ENCODE peak calls at places on chromosomes 1 and 21, in four cellular contexts. One of them, this sample, is unnamed.

GRCh38 chr1:66933887-66934700 is 9.3 kb downstream of the MIER1 start:
- DNase-seq in psoas muscle: no peak
- DNase-seq in kidney: no peak
- DNase-seq in Panc1: no peak
- DNase-seq in this sample: no peak

GRCh38 chr1:6785721-6786505 is 659 bp downstream of the CAMTA1 start:
- DNase-seq in Panc1: no peak
- DNase-seq in kidney: peak; percentile 84
- DNase-seq in psoas muscle: peak; percentile 66
- DNase-seq in this sample: no peak

GRCh38 chr21:16196521-16197208 is 466.9 kb downstream of the USP25 start:
- DNase-seq in psoas muscle: no peak
- DNase-seq in Panc1: no peak
- DNase-seq in kidney: no peak
- DNase-seq in this sample: no peak

GRCh38 chr1:44934786-44935185 is 51.6 kb downstream of the EIF2B3 start:
- DNase-seq in kidney: no peak
- DNase-seq in psoas muscle: no peak
- DNase-seq in Panc1: no peak
- DNase-seq in this sample: no peak

GRCh38 chr1:232062967-232063366 is 436.4 kb downstream of the DISC1 start:
- DNase-seq in Panc1: no peak
- DNase-seq in psoas muscle: no peak
- DNase-seq in kidney: no peak
- DNase-seq in this sample: no peak

GRCh38 chr1:6515771-6516170 is 24.3 kb upstream of the PLEKHG5 start:
- DNase-seq in kidney: peak; percentile 7
- DNase-seq in Panc1: no peak
- DNase-seq in psoas muscle: no peak
- DNase-seq in this sample: no peak

GRCh38 chr1:154176341-154176740 is 15.6 kb downstream of the TPM3 start:
- DNase-seq in Panc1: no peak
- DNase-seq in psoas muscle: no peak
- DNase-seq in kidney: no peak
- DNase-seq in this sample: no peak

GRCh38 chr1:26542781-26543443 is 13.4 kb downstream of the RPS6KA1 start:
- DNase-seq in psoas muscle: no peak
- DNase-seq in kidney: no peak
- DNase-seq in Panc1: no peak
- DNase-seq in this sample: no peak

GRCh38 chr1:107444302-107444701 is 303.5 kb downstream of the NTNG1 start:
- DNase-seq in kidney: no peak
- DNase-seq in Panc1: no peak
- DNase-seq in psoas muscle: no peak
- DNase-seq in this sample: no peak

GRCh38 chr21:18549214-18549905 is 145.8 kb upstream of the TMPRSS15 start:
- DNase-seq in psoas muscle: no peak
- DNase-seq in kidney: no peak
- DNase-seq in Panc1: no peak
- DNase-seq in this sample: no peak

GRCh38 chr1:19639999-19640362 is 4.1 kb upstream of the NBL1 start:
- DNase-seq in Panc1: no peak
- DNase-seq in psoas muscle: no peak
- DNase-seq in kidney: no peak
- DNase-seq in this sample: no peak

GRCh38 chr1:209870151-209870831 is 42.5 kb downstream of the UTP25 start:
- DNase-seq in psoas muscle: no peak
- DNase-seq in kidney: no peak
- DNase-seq in Panc1: no peak
- DNase-seq in this sample: no peak

GRCh38 chr1:208237241-208237640 is 6.9 kb downstream of the PLXNA2 start:
- DNase-seq in psoas muscle: no peak
- DNase-seq in kidney: no peak
- DNase-seq in Panc1: no peak
- DNase-seq in this sample: peak; percentile 18
- H3K4me1 ChIP-seq in psoas muscle: peaks cover 86% of the 10 kb centered on the region
- H3K4me1 ChIP-seq in kidney: peaks cover 37% of the 10 kb centered on the region
- H3K4me1 ChIP-seq in Panc1: no peaks in the 10 kb centered on the region
- H3K4me1 ChIP-seq in this sample: peaks cover 65% of the 10 kb centered on the region

GRCh38 chr1:36392836-36393235 is 4.9 kb downstream of the LSM10 start:
- DNase-seq in Panc1: no peak
- DNase-seq in psoas muscle: no peak
- DNase-seq in kidney: no peak
- DNase-seq in this sample: no peak
- H3K4me1 ChIP-seq in Panc1: peaks cover 2% of the 10 kb centered on the region
- H3K4me1 ChIP-seq in psoas muscle: peaks cover 62% of the 10 kb centered on the region
- H3K4me1 ChIP-seq in kidney: peaks cover 8% of the 10 kb centered on the region
- H3K4me1 ChIP-seq in this sample: peaks cover 17% of the 10 kb centered on the region

GRCh38 chr1:231013391-231014015 is 26.6 kb downstream of the FAM89A start:
- DNase-seq in psoas muscle: no peak
- DNase-seq in kidney: no peak
- DNase-seq in Panc1: no peak
- DNase-seq in this sample: no peak
- H3K4me1 ChIP-seq in psoas muscle: no peaks in the 10 kb centered on the region
- H3K4me1 ChIP-seq in kidney: no peaks in the 10 kb centered on the region
- H3K4me1 ChIP-seq in Panc1: no peaks in the 10 kb centered on the region
- H3K4me1 ChIP-seq in this sample: peaks cover 3% of the 10 kb centered on the region

DNA sequence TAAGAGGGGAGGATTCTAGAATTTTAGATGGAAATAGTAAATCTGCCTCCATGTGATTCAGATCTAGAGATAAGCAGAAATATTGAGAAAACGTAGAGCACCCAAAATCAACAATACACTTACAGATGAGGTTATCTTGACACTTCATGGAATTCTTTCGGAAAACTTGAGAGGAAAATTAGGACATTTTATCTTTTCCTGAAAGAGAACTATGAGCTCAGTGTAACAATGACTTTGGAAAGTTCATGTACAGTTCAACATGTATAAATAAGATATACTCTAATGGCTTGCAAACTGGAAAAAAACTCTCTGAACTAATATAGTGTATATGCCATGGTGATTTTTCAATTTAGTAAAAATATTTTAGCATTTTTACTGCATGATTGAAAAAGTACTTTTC is 338.1 kb upstream of the NEGR1 start:
- DNase-seq in Panc1: no peak
- DNase-seq in kidney: no peak
- DNase-seq in psoas muscle: no peak
- DNase-seq in this sample: no peak
- H3K4me1 ChIP-seq in Panc1: no peaks in the 10 kb centered on the region
- H3K4me1 ChIP-seq in kidney: no peaks in the 10 kb centered on the region
- H3K4me1 ChIP-seq in psoas muscle: no peaks in the 10 kb centered on the region
- H3K4me1 ChIP-seq in this sample: peaks cover 3% of the 10 kb centered on the region

GRCh38 chr1:156482276-156482675 is 18.3 kb downstream of the MEF2D start:
- DNase-seq in psoas muscle: no peak
- DNase-seq in kidney: no peak
- DNase-seq in Panc1: no peak
- DNase-seq in this sample: no peak
- H3K4me1 ChIP-seq in psoas muscle: peaks cover 96% of the 10 kb centered on the region
- H3K4me1 ChIP-seq in kidney: peaks cover 14% of the 10 kb centered on the region
- H3K4me1 ChIP-seq in Panc1: no peaks in the 10 kb centered on the region
- H3K4me1 ChIP-seq in this sample: peaks cover 61% of the 10 kb centered on the region

GRCh38 chr1:15848929-15849774 is 1.6 kb downstream of the SPEN start:
- DNase-seq in kidney: peak; percentile 94
- DNase-seq in Panc1: no peak
- DNase-seq in psoas muscle: peak; percentile 86
- DNase-seq in this sample: peak; percentile 90

GRCh38 chr1:15848143-15848928 is 829 bp downstream of the SPEN start:
- DNase-seq in psoas muscle: peak; percentile 65
- DNase-seq in kidney: peak; percentile 87
- DNase-seq in Panc1: no peak
- DNase-seq in this sample: peak; percentile 80

GRCh38 chr1:15849775-15850449 is 2.4 kb downstream of the SPEN start:
- DNase-seq in psoas muscle: no peak
- DNase-seq in kidney: no peak
- DNase-seq in Panc1: no peak
- DNase-seq in this sample: no peak

GRCh38 chr1:15847100-15847892 is at the start of gene SPEN:
- DNase-seq in psoas muscle: peak; percentile 100
- DNase-seq in kidney: peak; percentile 100
- DNase-seq in Panc1: peak; percentile 76
- DNase-seq in this sample: peak; percentile 98

GRCh38 chr1:15847893-15848142 is 311 bp downstream of the SPEN start:
- DNase-seq in psoas muscle: no peak
- DNase-seq in Panc1: no peak
- DNase-seq in kidney: no peak
- DNase-seq in this sample: no peak
- H3K4me1 ChIP-seq in psoas muscle: peaks cover 41% of the 10 kb centered on the region
- H3K4me1 ChIP-seq in Panc1: peaks cover 37% of the 10 kb centered on the region
- H3K4me1 ChIP-seq in kidney: peaks cover 6% of the 10 kb centered on the region
- H3K4me1 ChIP-seq in this sample: peaks cover 71% of the 10 kb centered on the region

DNA sequence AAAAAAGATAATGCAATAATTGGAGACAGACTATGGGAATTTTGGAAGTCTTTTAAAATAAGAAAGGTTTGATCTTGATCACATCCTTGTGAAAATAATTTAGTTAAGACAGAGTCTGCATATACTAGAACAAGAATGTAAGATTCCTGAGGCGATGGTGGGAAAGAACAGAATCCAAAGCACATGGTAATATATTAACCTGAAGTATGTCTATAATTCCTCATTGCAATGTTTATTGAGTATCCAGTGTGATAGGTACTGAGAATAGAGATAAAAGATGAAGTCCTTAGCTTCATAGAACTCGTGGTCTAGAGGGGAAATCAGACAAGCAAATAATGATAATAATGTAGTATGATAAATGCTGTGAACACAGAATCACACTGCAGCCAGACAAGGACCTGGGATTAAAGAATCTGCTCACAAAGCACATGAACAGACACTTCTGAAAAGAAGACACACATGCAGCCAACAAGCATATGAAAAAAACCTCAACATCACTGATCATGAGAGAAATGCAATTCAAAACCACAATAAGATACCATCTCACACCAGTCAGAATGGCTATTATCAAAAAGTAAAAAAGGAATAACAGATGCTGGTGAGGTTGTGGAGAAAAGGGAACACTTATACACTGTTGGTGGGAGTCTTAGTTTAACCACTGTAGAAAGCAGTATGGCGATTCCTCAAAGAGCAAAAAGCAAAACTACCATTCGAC is 6.9 kb upstream of the ANGPTL3 start:
- DNase-seq in kidney: no peak
- DNase-seq in psoas muscle: no peak
- DNase-seq in Panc1: no peak
- DNase-seq in this sample: no peak
- H3K4me1 ChIP-seq in kidney: no peaks in the 10 kb centered on the region
- H3K4me1 ChIP-seq in psoas muscle: no peaks in the 10 kb centered on the region
- H3K4me1 ChIP-seq in Panc1: no peaks in the 10 kb centered on the region
- H3K4me1 ChIP-seq in this sample: no peaks in the 10 kb centered on the region

DNA sequence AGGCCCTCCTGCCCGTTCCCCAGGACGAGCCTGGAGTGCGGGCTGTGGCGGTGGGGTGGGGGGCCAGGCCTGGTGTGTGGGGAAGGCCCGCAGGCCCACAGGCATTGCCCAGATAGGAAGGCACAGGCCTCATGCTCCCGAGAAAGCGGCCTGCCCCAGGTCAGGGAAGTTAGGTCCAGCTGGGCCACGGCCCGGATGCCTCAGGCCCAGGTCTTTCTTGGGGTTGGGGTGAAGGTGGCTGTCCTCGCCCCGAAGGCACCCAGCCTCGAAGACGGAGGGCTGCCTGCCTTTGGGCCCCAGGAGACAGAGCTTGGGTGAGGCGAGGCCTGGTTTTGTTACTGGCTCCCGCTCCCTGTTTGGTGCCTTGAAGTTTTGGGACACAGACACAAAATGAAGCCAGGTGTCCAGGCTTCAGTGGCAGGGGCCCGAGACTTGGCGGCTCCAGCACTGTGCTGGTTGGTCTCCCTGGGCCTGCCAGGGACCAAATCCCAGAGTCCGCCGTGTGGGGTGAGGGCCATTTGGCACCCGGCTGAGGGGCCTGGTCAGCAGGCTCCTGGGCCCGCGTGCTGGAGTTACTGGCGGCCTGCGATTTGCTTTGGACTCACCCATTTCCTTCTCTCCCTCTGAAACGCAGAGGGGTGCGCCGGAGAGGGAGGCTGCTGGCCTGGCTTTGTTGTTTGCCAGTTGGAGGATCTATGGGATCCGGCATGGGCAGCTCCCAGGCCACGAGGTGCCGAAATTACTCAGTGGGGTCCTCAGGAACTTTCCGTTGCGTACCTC is 2.0 kb downstream of the SKI start:
- DNase-seq in kidney: peak; percentile 82
- DNase-seq in psoas muscle: peak; percentile 70
- DNase-seq in Panc1: no peak
- DNase-seq in this sample: peak; percentile 72
- H3K4me1 ChIP-seq in kidney: peaks cover 51% of the 10 kb centered on the region
- H3K4me1 ChIP-seq in psoas muscle: peaks cover 55% of the 10 kb centered on the region
- H3K4me1 ChIP-seq in Panc1: peaks cover 34% of the 10 kb centered on the region
- H3K4me1 ChIP-seq in this sample: peaks cover 70% of the 10 kb centered on the region

DNA sequence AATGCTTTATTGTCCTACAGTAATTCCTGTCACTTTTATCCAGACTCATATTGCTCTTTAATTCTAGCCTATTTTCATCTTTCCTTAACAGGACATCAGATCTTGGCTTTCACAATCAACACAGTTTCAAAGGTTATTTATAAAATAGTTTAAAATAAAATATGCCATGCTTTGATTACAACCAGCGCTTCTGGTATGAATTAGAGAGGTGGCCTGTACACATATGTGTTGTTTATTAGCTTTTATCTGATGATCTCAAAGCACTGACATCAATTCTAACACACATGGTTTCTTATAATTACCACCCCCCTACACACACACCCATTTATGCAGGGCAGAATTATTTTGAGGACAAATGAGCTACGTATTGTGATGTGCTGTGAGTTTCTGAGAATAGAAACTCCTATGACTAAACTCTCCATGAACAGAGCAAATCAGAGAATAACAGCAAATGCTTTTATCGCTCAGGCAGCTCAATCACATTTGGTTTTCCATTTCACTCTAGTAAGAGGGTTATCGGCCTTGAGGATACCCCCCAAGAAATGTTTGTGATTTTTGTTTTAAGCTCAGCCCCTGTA is 18.0 kb downstream of the CD247 start:
- DNase-seq in psoas muscle: no peak
- DNase-seq in Panc1: no peak
- DNase-seq in kidney: no peak
- DNase-seq in this sample: no peak
- H3K4me1 ChIP-seq in psoas muscle: no peaks in the 10 kb centered on the region
- H3K4me1 ChIP-seq in Panc1: no peaks in the 10 kb centered on the region
- H3K4me1 ChIP-seq in kidney: no peaks in the 10 kb centered on the region
- H3K4me1 ChIP-seq in this sample: no peaks in the 10 kb centered on the region

This sample was measured in suprapubic skin.